ENCODE peak calls at places on chromosomes 3 and 15, in eight cellular contexts. F is HFF-Myc, T is kidney, Y is GM12865, U is esophagus squamous epithelium, Z is transverse colon, B is cardiac muscle cell, S is tibial nerve. P is an unnamed sample.

GRCh38 chr3:37861540-37862051 is at the start of gene CTDSPL:
- DNase-seq in T (peak), B (peak), Z (peak), S (no peak), U (no peak), F (no peak), Y (no peak), P (peak)

GRCh38 chr3:159948423-159949140 is 40.1 kb upstream of the IL12A start:
- DNase-seq in Z (no peak), Y (no peak), F (no peak), U (no peak), B (no peak), T (no peak), S (no peak), P (no peak)

GRCh38 chr15:73881539-73882320 is 8.4 kb downstream of the TBC1D21 start:
- DNase-seq in F (no peak), B (no peak), U (no peak), Z (no peak), T (no peak), Y (no peak), S (no peak), P (no peak)

GRCh38 chr15:74378853-74379252 is 11.4 kb upstream of the CYP11A1 start:
- DNase-seq in B (peak), T (no peak), U (no peak), Z (no peak), F (no peak), Y (peak), S (no peak), P (peak)

GRCh38 chr3:119240101-119240581 is 537 bp downstream of the B4GALT4 start:
- DNase-seq in T (no peak), F (no peak), U (no peak), S (peak), Z (peak), Y (no peak), B (peak), P (peak)

GRCh38 chr15:60005352-60006202 is 1.5 kb downstream of the FOXB1 start:
- DNase-seq in F (no peak), Y (no peak), B (no peak), S (no peak), T (peak), Z (no peak), U (no peak), P (no peak)

GRCh38 chr3:76138921-76139320 is 353.6 kb upstream of the ZNF717 start:
- DNase-seq in S (no peak), U (no peak), Y (no peak), Z (no peak), F (no peak), T (no peak), B (no peak), P (peak)

GRCh38 chr3:23900744-23901143 is 16.0 kb downstream of the NKIRAS1 start:
- DNase-seq in B (peak), U (no peak), Z (no peak), Y (no peak), S (no peak), F (no peak), T (no peak), P (peak)

GRCh38 chr15:98321916-98322315 is 326.4 kb upstream of the IGF1R start:
- DNase-seq in Y (no peak), S (peak), B (no peak), U (no peak), Z (no peak), T (no peak), F (no peak), P (no peak)

GRCh38 chr3:101809178-101810022 is 30.4 kb downstream of the NXPE3 start:
- DNase-seq in F (peak), U (no peak), T (no peak), Y (peak), S (no peak), Z (peak), B (peak), P (peak)

GRCh38 chr15:80977627-80978036 is 12.0 kb downstream of the MESD start:
- DNase-seq in Z (peak), Y (peak), S (peak), F (no peak), B (peak), T (no peak), U (no peak), P (peak)

GRCh38 chr15:80976851-80977250 is 12.8 kb downstream of the MESD start:
- DNase-seq in B (no peak), F (no peak), U (no peak), Z (no peak), Y (no peak), S (no peak), T (no peak), P (no peak)

GRCh38 chr15:80979538-80980200 is 9.9 kb downstream of the MESD start:
- DNase-seq in F (no peak), T (no peak), S (no peak), U (no peak), Z (no peak), B (no peak), Y (no peak), P (no peak)

GRCh38 chr15:80982205-80982604 is 7.4 kb downstream of the MESD start:
- DNase-seq in Y (peak), Z (no peak), S (no peak), T (no peak), U (no peak), F (no peak), B (no peak), P (no peak)

GRCh38 chr15:80978685-80979084 is 10.9 kb downstream of the MESD start:
- DNase-seq in F (peak), S (no peak), B (no peak), U (no peak), Y (no peak), T (no peak), Z (no peak), P (peak)
- TF ChIP-seq CTCF in F (no peak), S (no peak), B (no peak), U (no peak), Y (no peak), T (no peak), Z (no peak), P (no peak)

GRCh38 chr3:193508108-193508507 is 46.6 kb downstream of the ATP13A4 start:
- DNase-seq in S (no peak), Y (no peak), B (no peak), Z (no peak), F (no peak), T (no peak), U (no peak), P (no peak)
- H3K4me3 ChIP-seq in S (no peak), Y (no peak), B (no peak), Z (no peak), F (no peak), T (no peak), U (no peak), P (no peak)

GRCh38 chr3:169772530-169772950 is 656 bp upstream of the MYNN start:
- DNase-seq in S (peak), U (no peak), F (peak), Z (peak), T (peak), B (peak), Y (peak), P (peak)

GRCh38 chr3:169769287-169770181 is at the start of gene ACTRT3:
- DNase-seq in F (peak), Z (peak), S (peak), T (peak), Y (peak), B (peak), U (peak), P (peak)

GRCh38 chr3:169771651-169772529 is 1.3 kb upstream of the MYNN start:
- DNase-seq in B (peak), T (peak), S (peak), F (peak), Y (peak), U (no peak), Z (peak), P (peak)

GRCh38 chr3:169774186-169774585 is 990 bp downstream of the MYNN start:
- DNase-seq in B (no peak), F (no peak), Y (no peak), U (no peak), Z (no peak), S (no peak), T (no peak), P (no peak)

DNA sequence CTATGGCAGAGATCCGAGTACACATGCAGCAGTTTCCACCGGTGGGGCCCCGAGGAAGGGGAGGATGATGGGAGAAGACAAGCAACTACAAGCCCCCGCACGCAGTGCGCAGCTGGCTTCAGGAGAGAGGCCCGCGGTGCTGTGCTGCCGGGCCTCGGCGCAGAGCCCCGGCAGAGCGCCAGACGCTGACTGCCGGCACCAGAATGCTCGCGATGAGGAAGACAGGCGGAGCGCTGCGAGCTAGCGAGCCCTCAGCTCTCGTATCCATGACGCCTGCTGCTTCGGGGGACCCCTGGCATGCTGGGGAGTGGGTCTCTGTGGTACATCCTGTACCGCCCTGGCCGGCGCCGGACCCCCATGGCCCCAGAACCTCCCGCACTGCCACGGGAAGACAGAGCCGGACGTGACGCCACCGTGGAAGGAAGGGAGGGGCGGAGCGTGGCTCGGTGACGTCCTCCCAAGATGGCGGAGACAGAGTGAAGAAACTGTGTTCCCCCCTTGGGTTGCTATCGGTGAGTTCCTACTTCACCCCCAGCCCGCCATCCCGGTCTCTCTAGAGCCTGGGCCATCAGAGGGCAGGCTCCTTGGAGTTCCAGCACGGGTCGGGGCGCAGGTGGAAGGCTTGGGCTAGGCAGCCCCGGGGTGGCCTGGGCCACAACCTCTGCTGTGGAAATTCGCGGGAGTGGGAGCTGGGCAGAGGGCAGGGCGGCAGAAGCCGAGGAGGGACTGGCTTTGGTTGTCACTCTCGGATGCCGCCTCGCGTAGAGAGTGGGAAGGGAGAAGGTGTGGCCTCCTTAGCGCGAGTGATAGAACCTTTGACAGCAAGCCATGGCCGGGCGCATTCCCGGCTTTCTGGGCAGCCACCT is at the start of gene MYNN:
- DNase-seq in Y (peak), Z (peak), F (peak), B (peak), U (peak), S (peak), T (peak), P (peak)
- TF ChIP-seq CTCF in Y (no peak), Z (peak), F (no peak), B (peak), U (no peak), S (peak), T (peak), P (no peak)

GRCh38 chr15:63049747-63050439 is 7.3 kb downstream of the TPM1 start:
- DNase-seq in U (no peak), T (no peak), F (no peak), S (no peak), B (no peak), Y (no peak), Z (no peak), P (no peak)
- H3K4me3 ChIP-seq in U (peak), T (peak), F (no peak), S (no peak), B (peak), Y (no peak), Z (peak), P (peak)

DNA sequence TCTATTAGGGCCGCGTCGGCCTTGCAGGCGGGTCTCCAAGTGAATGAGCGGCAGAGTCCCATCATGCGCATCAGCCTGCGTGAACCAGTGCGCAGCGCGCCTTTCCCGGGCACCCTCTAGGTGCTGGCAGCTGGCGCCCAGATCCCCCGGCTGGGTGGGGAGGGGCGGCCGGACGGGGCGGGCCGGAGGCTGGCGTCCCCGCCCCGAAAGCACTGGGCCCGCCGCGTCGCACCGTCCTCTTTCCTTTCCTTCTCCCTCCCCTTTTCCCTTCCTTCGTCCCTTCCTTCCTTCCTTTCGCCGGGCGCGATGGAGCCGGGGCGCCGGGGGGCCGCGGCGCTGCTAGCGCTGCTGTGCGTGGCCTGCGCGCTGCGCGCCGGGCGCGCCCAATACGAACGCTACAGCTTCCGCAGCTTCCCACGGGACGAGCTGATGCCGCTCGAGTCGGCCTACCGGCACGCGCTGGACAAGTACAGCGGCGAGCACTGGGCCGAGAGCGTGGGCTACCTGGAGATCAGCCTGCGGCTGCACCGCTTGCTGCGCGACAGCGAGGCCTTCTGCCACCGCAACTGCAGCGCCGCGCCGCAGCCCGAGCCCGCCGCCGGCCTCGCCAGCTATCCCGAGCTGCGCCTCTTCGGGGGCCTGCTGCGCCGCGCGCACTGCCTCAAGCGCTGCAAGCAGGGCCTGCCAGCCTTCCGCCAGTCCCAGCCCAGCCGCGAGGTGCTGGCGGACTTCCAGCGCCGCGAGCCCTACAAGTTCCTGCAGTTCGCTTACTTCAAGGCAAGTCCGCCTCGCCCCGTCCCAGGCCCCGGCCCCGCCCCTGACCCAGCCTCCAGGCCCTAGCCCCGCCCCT is at the start of gene CRTAP:
- DNase-seq in F (peak), T (peak), S (peak), U (peak), Z (peak), B (peak), Y (peak), P (peak)
- TF ChIP-seq CTCF in F (no peak), T (no peak), S (no peak), U (no peak), Z (no peak), B (no peak), Y (no peak), P (no peak)

GRCh38 chr3:5274116-5274515 is 86.6 kb downstream of the EDEM1 start:
- DNase-seq in Z (no peak), Y (no peak), T (no peak), F (no peak), S (no peak), B (no peak), U (no peak), P (no peak)
- H3K4me3 ChIP-seq in Z (no peak), Y (no peak), T (no peak), F (no peak), S (no peak), B (no peak), U (no peak), P (no peak)

DNA sequence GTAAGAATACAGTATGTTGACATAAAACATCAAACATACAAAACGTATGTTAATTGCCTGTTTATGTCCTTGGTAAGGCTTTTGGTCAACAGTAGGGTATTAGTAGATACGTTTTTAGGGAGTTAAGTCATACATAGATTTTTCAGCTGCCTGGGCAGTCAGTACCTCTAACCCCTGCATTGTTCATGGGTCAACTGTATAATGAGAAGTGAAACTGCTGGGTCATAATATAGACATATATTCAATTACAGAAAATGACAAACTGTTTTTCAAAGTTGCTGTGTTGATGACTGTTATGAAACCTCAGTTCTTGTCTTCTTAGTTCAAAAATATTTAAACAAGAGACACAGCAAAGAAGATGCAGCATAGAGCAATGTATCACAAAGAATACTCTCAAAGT is 53.0 kb upstream of the ADAMTS17 start:
- DNase-seq in B (no peak), U (no peak), T (no peak), S (no peak), F (no peak), Z (no peak), Y (no peak), P (no peak)
- TF ChIP-seq CTCF in B (no peak), U (no peak), T (no peak), S (no peak), F (no peak), Z (no peak), Y (no peak), P (no peak)